ENCODE peak calls at places on chromosomes 11 and 22, in six cellular contexts. One of them, this sample, is unnamed. For H3K4me1 and H3K27me3, the result is how much of the 10 kb centered on the place peaks cover.

GRCh38 chr22:28771195-28771791 is 1.2 kb upstream of the CCDC117 start:
- DNase-seq in fibroblast of lung: no peak
- DNase-seq in CD8-positive, alpha-beta memory T cell: no peak
- DNase-seq in uterus: no peak
- DNase-seq in CD8-positive, alpha-beta T cell: no peak
- DNase-seq in MM.1S: no peak
- DNase-seq in this sample: no peak

GRCh38 chr11:37320921-37321320 is 722.9 kb upstream of the RAG2 start:
- DNase-seq in fibroblast of lung: peak
- DNase-seq in CD8-positive, alpha-beta memory T cell: no peak
- DNase-seq in uterus: no peak
- DNase-seq in CD8-positive, alpha-beta T cell: no peak
- DNase-seq in MM.1S: no peak
- DNase-seq in this sample: no peak

GRCh38 chr22:42365337-42365865 is 66.8 kb downstream of the NFAM1 start:
- DNase-seq in fibroblast of lung: peak
- DNase-seq in CD8-positive, alpha-beta memory T cell: no peak
- DNase-seq in uterus: peak
- DNase-seq in CD8-positive, alpha-beta T cell: no peak
- DNase-seq in MM.1S: no peak
- DNase-seq in this sample: peak

GRCh38 chr11:27622541-27623300 is 77.5 kb downstream of the BDNF start:
- DNase-seq in fibroblast of lung: no peak
- DNase-seq in CD8-positive, alpha-beta memory T cell: no peak
- DNase-seq in uterus: no peak
- DNase-seq in CD8-positive, alpha-beta T cell: no peak
- DNase-seq in MM.1S: no peak
- DNase-seq in this sample: no peak

GRCh38 chr11:117997436-117998200 is 11.4 kb downstream of the IL10RA start:
- DNase-seq in fibroblast of lung: no peak
- DNase-seq in CD8-positive, alpha-beta memory T cell: no peak
- DNase-seq in uterus: no peak
- DNase-seq in CD8-positive, alpha-beta T cell: no peak
- DNase-seq in MM.1S: no peak
- DNase-seq in this sample: no peak

GRCh38 chr11:44755553-44756505 is 29.1 kb downstream of the TSPAN18 start:
- DNase-seq in fibroblast of lung: peak
- DNase-seq in CD8-positive, alpha-beta memory T cell: no peak
- DNase-seq in uterus: peak
- DNase-seq in CD8-positive, alpha-beta T cell: no peak
- DNase-seq in MM.1S: no peak
- DNase-seq in this sample: no peak

GRCh38 chr11:78015878-78016277 is 7.2 kb downstream of the KCTD14 start:
- DNase-seq in fibroblast of lung: no peak
- DNase-seq in CD8-positive, alpha-beta memory T cell: no peak
- DNase-seq in uterus: no peak
- DNase-seq in CD8-positive, alpha-beta T cell: no peak
- DNase-seq in MM.1S: no peak
- DNase-seq in this sample: no peak

GRCh38 chr22:44721206-44721605 is 19.2 kb downstream of the PRR5 start:
- DNase-seq in fibroblast of lung: no peak
- DNase-seq in CD8-positive, alpha-beta memory T cell: no peak
- DNase-seq in uterus: no peak
- DNase-seq in CD8-positive, alpha-beta T cell: no peak
- DNase-seq in MM.1S: no peak
- DNase-seq in this sample: peak

GRCh38 chr11:122706689-122707088 is 51.2 kb downstream of the UBASH3B start:
- DNase-seq in fibroblast of lung: peak
- DNase-seq in CD8-positive, alpha-beta memory T cell: no peak
- DNase-seq in uterus: no peak
- DNase-seq in CD8-positive, alpha-beta T cell: no peak
- DNase-seq in MM.1S: no peak
- DNase-seq in this sample: no peak

GRCh38 chr22:48709976-48710375 is 1117.7 kb downstream of the BRD1 start:
- DNase-seq in fibroblast of lung: no peak
- DNase-seq in CD8-positive, alpha-beta memory T cell: no peak
- DNase-seq in uterus: no peak
- DNase-seq in CD8-positive, alpha-beta T cell: no peak
- DNase-seq in MM.1S: no peak
- DNase-seq in this sample: no peak

GRCh38 chr11:124920870-124921609 is 2.0 kb downstream of the HEPN1 start:
- DNase-seq in fibroblast of lung: peak
- DNase-seq in CD8-positive, alpha-beta memory T cell: peak
- DNase-seq in uterus: peak
- DNase-seq in CD8-positive, alpha-beta T cell: peak
- DNase-seq in MM.1S: no peak
- DNase-seq in this sample: no peak

GRCh38 chr11:46247664-46248063 is 29.8 kb upstream of the CREB3L1 start:
- DNase-seq in fibroblast of lung: peak
- DNase-seq in CD8-positive, alpha-beta memory T cell: no peak
- DNase-seq in uterus: no peak
- DNase-seq in CD8-positive, alpha-beta T cell: peak
- DNase-seq in MM.1S: peak
- DNase-seq in this sample: peak

GRCh38 chr11:128417607-128418324 is 169.6 kb downstream of the ETS1 start:
- DNase-seq in fibroblast of lung: peak
- DNase-seq in CD8-positive, alpha-beta memory T cell: no peak
- DNase-seq in uterus: no peak
- DNase-seq in CD8-positive, alpha-beta T cell: no peak
- DNase-seq in MM.1S: no peak
- DNase-seq in this sample: peak

GRCh38 chr11:129723964-129724291 is 91.7 kb upstream of the TMEM45B start:
- DNase-seq in fibroblast of lung: no peak
- DNase-seq in CD8-positive, alpha-beta memory T cell: no peak
- DNase-seq in uterus: no peak
- DNase-seq in CD8-positive, alpha-beta T cell: no peak
- DNase-seq in MM.1S: no peak
- DNase-seq in this sample: no peak

GRCh38 chr11:32334822-32335221 is 100.5 kb downstream of the WT1 start:
- DNase-seq in fibroblast of lung: no peak
- DNase-seq in CD8-positive, alpha-beta memory T cell: no peak
- DNase-seq in uterus: no peak
- DNase-seq in CD8-positive, alpha-beta T cell: no peak
- DNase-seq in MM.1S: no peak
- DNase-seq in this sample: peak

GRCh38 chr22:19749876-19750275 is 10.7 kb upstream of the TBX1 start:
- DNase-seq in fibroblast of lung: no peak
- DNase-seq in CD8-positive, alpha-beta memory T cell: no peak
- DNase-seq in uterus: no peak
- DNase-seq in CD8-positive, alpha-beta T cell: no peak
- DNase-seq in MM.1S: no peak
- DNase-seq in this sample: no peak

GRCh38 chr11:116930177-116930576 is 92.8 kb upstream of the APOA1 start:
- DNase-seq in fibroblast of lung: peak
- DNase-seq in CD8-positive, alpha-beta memory T cell: peak
- DNase-seq in uterus: no peak
- DNase-seq in CD8-positive, alpha-beta T cell: peak
- DNase-seq in MM.1S: peak
- DNase-seq in this sample: no peak

GRCh38 chr11:101466352-101466751 is 117.5 kb downstream of the TRPC6 start:
- DNase-seq in fibroblast of lung: peak
- DNase-seq in CD8-positive, alpha-beta memory T cell: no peak
- DNase-seq in uterus: no peak
- DNase-seq in CD8-positive, alpha-beta T cell: no peak
- DNase-seq in MM.1S: no peak
- DNase-seq in this sample: no peak

GRCh38 chr11:18700872-18701271 is 2.3 kb downstream of the TMEM86A start:
- DNase-seq in fibroblast of lung: no peak
- DNase-seq in CD8-positive, alpha-beta memory T cell: no peak
- DNase-seq in uterus: no peak
- DNase-seq in CD8-positive, alpha-beta T cell: no peak
- DNase-seq in MM.1S: no peak
- DNase-seq in this sample: no peak

GRCh38 chr22:44937216-44937615 is 72.6 kb downstream of the PHF21B start:
- DNase-seq in fibroblast of lung: no peak
- DNase-seq in CD8-positive, alpha-beta memory T cell: no peak
- DNase-seq in uterus: no peak
- DNase-seq in CD8-positive, alpha-beta T cell: no peak
- DNase-seq in MM.1S: no peak
- DNase-seq in this sample: no peak

GRCh38 chr11:34865261-34865660 is 50.9 kb downstream of the APIP start:
- DNase-seq in fibroblast of lung: peak
- DNase-seq in CD8-positive, alpha-beta memory T cell: no peak
- DNase-seq in uterus: no peak
- DNase-seq in CD8-positive, alpha-beta T cell: no peak
- DNase-seq in MM.1S: no peak
- DNase-seq in this sample: no peak

GRCh38 chr11:12694182-12694531 is 19.9 kb downstream of the TEAD1 start:
- DNase-seq in fibroblast of lung: no peak
- DNase-seq in CD8-positive, alpha-beta memory T cell: no peak
- DNase-seq in uterus: no peak
- DNase-seq in CD8-positive, alpha-beta T cell: no peak
- DNase-seq in MM.1S: no peak
- DNase-seq in this sample: no peak

GRCh38 chr11:34915136-34916013 is 804 bp downstream of the APIP start:
- DNase-seq in fibroblast of lung: peak
- DNase-seq in CD8-positive, alpha-beta memory T cell: peak
- DNase-seq in uterus: no peak
- DNase-seq in CD8-positive, alpha-beta T cell: no peak
- DNase-seq in MM.1S: peak
- DNase-seq in this sample: no peak

GRCh38 chr11:9138133-9138453 is 46.7 kb upstream of the SCUBE2 start:
- DNase-seq in fibroblast of lung: no peak
- DNase-seq in CD8-positive, alpha-beta memory T cell: no peak
- DNase-seq in uterus: no peak
- DNase-seq in CD8-positive, alpha-beta T cell: no peak
- DNase-seq in MM.1S: no peak
- DNase-seq in this sample: no peak

GRCh38 chr11:92297551-92298237 is 73.1 kb downstream of the FAT3 start:
- DNase-seq in fibroblast of lung: no peak
- DNase-seq in CD8-positive, alpha-beta memory T cell: no peak
- DNase-seq in uterus: no peak
- DNase-seq in CD8-positive, alpha-beta T cell: no peak
- DNase-seq in MM.1S: no peak
- DNase-seq in this sample: no peak

GRCh38 chr22:30582788-30583575 is 8.5 kb upstream of the GAL3ST1 start:
- DNase-seq in fibroblast of lung: no peak
- DNase-seq in CD8-positive, alpha-beta memory T cell: no peak
- DNase-seq in uterus: no peak
- DNase-seq in CD8-positive, alpha-beta T cell: no peak
- DNase-seq in MM.1S: no peak
- DNase-seq in this sample: no peak

GRCh38 chr11:1573077-1573846 is 1.2 kb upstream of the DUSP8 start:
- DNase-seq in fibroblast of lung: no peak
- DNase-seq in CD8-positive, alpha-beta memory T cell: peak
- DNase-seq in uterus: peak
- DNase-seq in CD8-positive, alpha-beta T cell: peak
- DNase-seq in MM.1S: no peak
- DNase-seq in this sample: no peak

GRCh38 chr22:44707752-44708151 is 5.7 kb downstream of the PRR5 start:
- DNase-seq in fibroblast of lung: peak
- DNase-seq in CD8-positive, alpha-beta memory T cell: no peak
- DNase-seq in uterus: no peak
- DNase-seq in CD8-positive, alpha-beta T cell: no peak
- DNase-seq in MM.1S: no peak
- DNase-seq in this sample: no peak

DNA sequence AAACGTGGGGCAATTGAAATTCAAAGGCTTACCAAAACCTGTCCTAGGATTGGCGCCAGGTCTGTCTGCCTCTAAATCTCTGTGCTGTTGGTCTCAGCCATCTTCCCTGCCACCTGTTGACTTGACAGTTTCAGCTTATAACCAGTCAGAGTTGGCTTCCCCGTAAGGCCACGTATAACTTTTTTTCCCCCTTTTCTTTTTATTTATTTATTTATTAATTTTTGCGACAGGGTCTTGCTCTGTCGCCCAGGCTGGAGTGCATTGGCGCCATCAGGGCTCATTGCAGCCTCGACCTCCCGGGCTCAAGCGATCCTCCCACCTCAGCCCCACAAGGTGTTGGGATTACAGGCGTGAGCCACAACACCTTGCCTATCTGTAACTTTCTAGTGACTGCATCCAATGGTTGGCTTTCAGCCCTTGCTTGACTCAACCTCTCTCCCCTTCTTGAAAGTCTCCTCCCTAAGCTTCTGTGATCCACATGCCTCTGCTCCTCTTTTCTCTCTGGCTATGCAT is 1.4 kb upstream of the SYVN1 start:
- DNase-seq in fibroblast of lung: no peak
- DNase-seq in CD8-positive, alpha-beta memory T cell: no peak
- DNase-seq in uterus: no peak
- DNase-seq in CD8-positive, alpha-beta T cell: no peak
- DNase-seq in MM.1S: peak
- DNase-seq in this sample: no peak
- H3K4me3 ChIP-seq in fibroblast of lung: peak
- H3K4me3 ChIP-seq in CD8-positive, alpha-beta memory T cell: peak
- H3K4me3 ChIP-seq in uterus: peak
- H3K4me3 ChIP-seq in CD8-positive, alpha-beta T cell: peak
- H3K4me3 ChIP-seq in MM.1S: peak
- H3K4me3 ChIP-seq in this sample: peak

GRCh38 chr11:119369035-119369925 is 12.2 kb downstream of the USP2 start:
- DNase-seq in fibroblast of lung: no peak
- DNase-seq in CD8-positive, alpha-beta memory T cell: no peak
- DNase-seq in uterus: no peak
- DNase-seq in CD8-positive, alpha-beta T cell: no peak
- DNase-seq in MM.1S: no peak
- DNase-seq in this sample: no peak
- H3K4me1 ChIP-seq in fibroblast of lung: under half
- H3K4me1 ChIP-seq in CD8-positive, alpha-beta memory T cell: under half
- H3K4me1 ChIP-seq in uterus: under half
- H3K4me1 ChIP-seq in CD8-positive, alpha-beta T cell: under half
- H3K4me1 ChIP-seq in MM.1S: under half
- H3K4me1 ChIP-seq in this sample: under half

DNA sequence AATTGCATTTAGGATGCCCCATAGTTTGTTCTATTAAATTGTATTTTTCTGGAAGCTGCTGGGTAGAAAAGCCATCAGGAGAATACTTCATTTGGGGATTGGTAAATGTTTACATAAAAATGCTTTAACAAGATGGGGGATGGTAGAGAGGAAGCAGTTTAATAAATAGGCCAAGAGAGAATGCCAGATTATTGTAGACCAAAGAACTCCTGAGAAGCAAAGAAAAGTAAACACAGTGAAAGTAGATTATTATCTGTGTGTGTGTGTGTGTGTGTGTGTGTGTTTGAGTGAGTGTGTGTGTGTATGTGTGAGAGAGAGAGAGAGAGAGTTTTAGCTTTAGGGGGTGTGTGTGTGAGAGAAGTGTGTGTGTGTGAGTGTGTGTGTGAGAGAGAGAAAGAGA is 820.4 kb upstream of the CCDC90B start:
- DNase-seq in fibroblast of lung: no peak
- DNase-seq in CD8-positive, alpha-beta memory T cell: no peak
- DNase-seq in uterus: no peak
- DNase-seq in CD8-positive, alpha-beta T cell: no peak
- DNase-seq in MM.1S: no peak
- DNase-seq in this sample: no peak
- H3K27me3 ChIP-seq in fibroblast of lung: under half
- H3K27me3 ChIP-seq in CD8-positive, alpha-beta memory T cell: under half
- H3K27me3 ChIP-seq in uterus: under half
- H3K27me3 ChIP-seq in CD8-positive, alpha-beta T cell: under half
- H3K27me3 ChIP-seq in MM.1S: under half
- H3K27me3 ChIP-seq in this sample: under half

DNA sequence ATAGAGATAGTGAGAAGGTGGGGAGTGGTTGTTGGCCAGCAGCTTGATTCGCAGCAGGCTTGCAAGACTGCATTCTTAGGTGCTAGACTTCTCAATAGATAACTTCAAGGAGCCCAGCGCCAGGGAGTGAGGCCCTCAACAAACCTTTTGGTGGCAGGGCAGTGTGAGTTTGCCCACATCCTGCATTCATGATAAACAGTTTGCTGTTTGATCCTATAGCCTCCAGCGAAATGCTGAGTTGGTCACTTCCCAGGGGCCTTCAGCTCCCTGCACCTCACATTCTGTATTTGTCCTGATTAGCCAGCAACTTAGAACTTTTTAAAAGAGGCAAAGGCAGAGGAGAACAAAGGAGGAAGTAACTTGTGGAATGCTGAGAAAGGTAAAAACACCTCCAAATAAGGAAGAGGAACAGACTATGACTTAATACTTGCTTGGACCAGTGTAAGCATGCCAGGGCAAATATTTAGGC is 25.1 kb downstream of the OR10A6 start:
- DNase-seq in fibroblast of lung: no peak
- DNase-seq in CD8-positive, alpha-beta memory T cell: no peak
- DNase-seq in uterus: no peak
- DNase-seq in CD8-positive, alpha-beta T cell: no peak
- DNase-seq in MM.1S: no peak
- DNase-seq in this sample: no peak
- H3K4me3 ChIP-seq in fibroblast of lung: no peak
- H3K4me3 ChIP-seq in CD8-positive, alpha-beta memory T cell: no peak
- H3K4me3 ChIP-seq in uterus: no peak
- H3K4me3 ChIP-seq in CD8-positive, alpha-beta T cell: no peak
- H3K4me3 ChIP-seq in MM.1S: no peak
- H3K4me3 ChIP-seq in this sample: no peak